ENCODE peak calls at places on chromosomes 6 and 20, in nine cellular contexts. H is choroid plexus epithelial cell; E is fibroblast of mammary gland; X is head of caudate nucleus; S is neural progenitor cell; U is NCI-H1436; V is CD8-positive, alpha-beta memory T cell; P is kidney tubule cell; J is COR-L47. T is an unnamed sample.

GRCh38 chr6:32462609-32463008 is 22.9 kb downstream of the HLA-DRA start:
- DNase-seq in H (no peak), E (peak; percentile 7), X (no peak), S (peak; percentile 5), U (no peak), V (no peak), P (peak; percentile 37), J (no peak), T (no peak)

GRCh38 chr6:141464490-141464889 is 668.2 kb upstream of the GJE1 start:
- DNase-seq in H (peak; percentile 89), E (peak; percentile 87), X (no peak), S (no peak), U (peak; percentile 90), V (peak; percentile 29), P (peak; percentile 81), J (peak; percentile 79), T (no peak)

GRCh38 chr20:13492001-13492480 is 146.7 kb downstream of the TASP1 start:
- DNase-seq in H (peak; percentile 84), E (peak; percentile 87), X (no peak), S (peak; percentile 85), U (no peak), V (no peak), P (peak; percentile 37), J (no peak), T (no peak)

GRCh38 chr6:98833101-98834059 is 994 bp upstream of the POU3F2 start:
- DNase-seq in H (peak; percentile 43), E (peak; percentile 29), X (peak; percentile 88), S (peak; percentile 77), U (peak; percentile 51), V (no peak), P (peak; percentile 29), J (peak; percentile 44), T (no peak)

GRCh38 chr6:139508023-139508422 is 133.6 kb upstream of the CITED2 start:
- DNase-seq in H (no peak), E (peak; percentile 42), X (no peak), S (no peak), U (no peak), V (no peak), P (no peak), J (no peak), T (no peak)

GRCh38 chr6:119134752-119135151 is 56.3 kb upstream of the FAM184A start:
- DNase-seq in H (no peak), E (no peak), X (no peak), S (no peak), U (no peak), V (no peak), P (no peak), J (no peak), T (no peak)

GRCh38 chr6:16690244-16691142 is 70.8 kb downstream of the ATXN1 start:
- DNase-seq in H (peak; percentile 73), E (peak; percentile 66), X (no peak), S (no peak), U (no peak), V (no peak), P (peak; percentile 21), J (no peak), T (no peak)

GRCh38 chr20:50856475-50857041 is 61.7 kb downstream of the BCAS4 start:
- DNase-seq in H (no peak), E (no peak), X (no peak), S (no peak), U (no peak), V (no peak), P (no peak), J (no peak), T (no peak)

GRCh38 chr6:3631862-3632261 is 119.7 kb downstream of the PXDC1 start:
- DNase-seq in H (no peak), E (no peak), X (no peak), S (no peak), U (no peak), V (no peak), P (no peak), J (no peak), T (no peak)

GRCh38 chr6:30311669-30312068 is 15.1 kb upstream of the TRIM39 start:
- DNase-seq in H (peak; percentile 60), E (peak; percentile 42), X (no peak), S (no peak), U (no peak), V (no peak), P (no peak), J (no peak), T (no peak)

GRCh38 chr20:10596726-10597125 is 77.1 kb downstream of the JAG1 start:
- DNase-seq in H (peak; percentile 89), E (peak; percentile 93), X (no peak), S (no peak), U (no peak), V (no peak), P (no peak), J (no peak), T (no peak)

T was measured in esophagus squamous epithelium.